ENCODE peak calls at places on chromosome 4, in ten cellular contexts. C, U, H, L, N, P, A, X, Q and R are unnamed samples.
A peak's percentile ranks its signal among the peaks of the same experiment; 100 is the strongest.

GRCh38 chr4:118296739-118297138 is 56.1 kb downstream of the PRSS12 start:
- DNase-seq in U (no peak), Q (no peak), N (no peak), C (no peak), P (no peak), H (no peak), A (no peak), X (no peak), L (no peak), R (no peak)

GRCh38 chr4:161403781-161404180 is 760.0 kb downstream of the FSTL5 start:
- DNase-seq in N (no peak), L (no peak), A (no peak), H (no peak), C (peak; percentile 6), P (no peak), U (no peak), X (no peak), Q (no peak), R (no peak)

GRCh38 chr4:14650127-14650526 is 352.2 kb upstream of the CPEB2 start:
- DNase-seq in H (peak; percentile 49), Q (no peak), X (no peak), C (peak; percentile 38), U (peak; percentile 10), P (no peak), L (no peak), A (no peak), N (peak; percentile 5), R (no peak)

GRCh38 chr4:169060396-169061081 is 50.5 kb upstream of the CBR4 start:
- DNase-seq in N (peak; percentile 11), P (no peak), A (no peak), Q (no peak), H (peak; percentile 31), U (peak; percentile 28), L (peak; percentile 54), C (no peak), X (no peak), R (no peak)

GRCh38 chr4:39037491-39037825 is 5.2 kb upstream of the TMEM156 start:
- DNase-seq in P (peak; percentile 50), C (peak; percentile 68), A (no peak), X (peak; percentile 29), N (peak; percentile 40), U (no peak), L (no peak), Q (no peak), H (peak; percentile 75), R (no peak)

GRCh38 chr4:153789741-153790651 is 1.1 kb upstream of the SFRP2 start:
- DNase-seq in U (peak; percentile 76), A (no peak), X (peak; percentile 97), Q (no peak), L (no peak), N (no peak), H (no peak), C (no peak), P (peak; percentile 88), R (no peak)

GRCh38 chr4:158814636-158815035 is 45.8 kb downstream of the FNIP2 start:
- DNase-seq in P (no peak), C (peak; percentile 79), U (peak; percentile 26), H (peak; percentile 84), X (no peak), L (no peak), Q (no peak), N (peak; percentile 60), A (no peak), R (no peak)

GRCh38 chr4:146165840-146166239 is 9.7 kb upstream of the LSM6 start:
- DNase-seq in C (peak; percentile 67), A (no peak), U (peak; percentile 69), Q (no peak), P (no peak), N (peak; percentile 79), L (no peak), X (no peak), H (peak; percentile 83), R (no peak)

GRCh38 chr4:142600952-142601351 is 245.1 kb downstream of the INPP4B start:
- DNase-seq in A (no peak), Q (no peak), H (no peak), X (no peak), C (no peak), P (no peak), N (no peak), L (no peak), U (no peak), R (no peak)

GRCh38 chr4:86755388-86755787 is 93.8 kb downstream of the SLC10A6 start:
- DNase-seq in Q (no peak), X (no peak), A (no peak), U (no peak), P (no peak), H (no peak), N (no peak), C (no peak), L (no peak), R (no peak)

GRCh38 chr4:81351653-81352455 is 119.9 kb downstream of the RASGEF1B start:
- DNase-seq in A (no peak), C (peak; percentile 84), U (peak; percentile 80), Q (peak; percentile 73), N (peak; percentile 85), X (peak; percentile 94), L (peak; percentile 51), P (peak; percentile 82), H (peak; percentile 90), R (no peak)

GRCh38 chr4:123127865-123128264 is 205.5 kb upstream of the NUDT6 start:
- DNase-seq in A (no peak), U (no peak), Q (no peak), P (no peak), L (no peak), X (no peak), C (no peak), N (peak; percentile 36), H (peak; percentile 32), R (no peak)

GRCh38 chr4:8739820-8740665 is 131.6 kb downstream of the HMX1 start:
- DNase-seq in C (no peak), N (no peak), P (no peak), X (no peak), Q (no peak), A (no peak), H (no peak), U (no peak), L (no peak), R (no peak)

DNA sequence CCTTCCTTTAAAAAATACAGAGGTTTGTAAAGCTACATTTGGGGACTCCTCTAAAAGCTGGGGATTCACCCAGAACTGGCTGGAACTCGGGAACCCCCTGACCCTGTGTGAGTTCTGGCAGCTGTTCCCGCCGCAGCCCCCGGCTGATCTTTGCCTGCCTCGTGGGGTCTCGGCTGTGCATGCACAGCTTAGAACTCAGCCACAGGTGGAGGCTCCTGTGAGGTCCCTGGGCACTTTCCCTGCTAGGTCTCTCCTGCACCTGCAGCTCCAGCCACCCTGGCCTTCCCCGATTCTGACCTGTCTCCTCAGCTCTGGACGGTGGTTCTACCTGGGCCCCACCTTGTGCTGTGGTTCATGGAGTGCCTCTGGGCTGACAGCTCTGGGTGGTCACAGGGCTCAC is 48.6 kb upstream of the HGFAC start:
- DNase-seq in H (no peak), P (no peak), C (no peak), L (no peak), U (no peak), N (no peak), Q (no peak), X (no peak), A (no peak), R (no peak)
- TF ChIP-seq CTCF in H (no peak), P (no peak), C (no peak), L (no peak), U (no peak), N (no peak), Q (no peak), X (no peak), A (no peak), R (no peak)

GRCh38 chr4:174181827-174182226 is 101.6 kb downstream of the FBXO8 start:
- DNase-seq in L (no peak), H (no peak), A (no peak), U (no peak), N (no peak), P (no peak), X (no peak), Q (no peak), C (no peak), R (no peak)
- TF ChIP-seq CTCF in L (no peak), H (no peak), A (no peak), U (no peak), N (no peak), P (no peak), X (no peak), Q (no peak), C (no peak), R (no peak)

GRCh38 chr4:47462799-47463234 is 685 bp downstream of the COMMD8 start:
- DNase-seq in H (peak; percentile 31), C (no peak), U (peak; percentile 17), P (no peak), Q (no peak), X (no peak), N (peak; percentile 8), A (no peak), L (no peak), R (no peak)

GRCh38 chr4:47465008-47465407 is 1.5 kb upstream of the COMMD8 start:
- DNase-seq in A (no peak), C (no peak), L (no peak), P (no peak), H (no peak), X (no peak), U (no peak), Q (no peak), N (peak; percentile 24), R (no peak)

GRCh38 chr4:47466061-47466785 is 2.7 kb upstream of the COMMD8 start:
- DNase-seq in N (no peak), L (no peak), U (no peak), P (no peak), H (no peak), Q (no peak), X (no peak), A (no peak), C (no peak), R (no peak)

GRCh38 chr4:47468686-47469365 is 5.3 kb upstream of the COMMD8 start:
- DNase-seq in Q (no peak), U (no peak), C (peak; percentile 32), L (no peak), A (no peak), H (peak; percentile 69), X (no peak), P (no peak), N (peak; percentile 58), R (no peak)

DNA sequence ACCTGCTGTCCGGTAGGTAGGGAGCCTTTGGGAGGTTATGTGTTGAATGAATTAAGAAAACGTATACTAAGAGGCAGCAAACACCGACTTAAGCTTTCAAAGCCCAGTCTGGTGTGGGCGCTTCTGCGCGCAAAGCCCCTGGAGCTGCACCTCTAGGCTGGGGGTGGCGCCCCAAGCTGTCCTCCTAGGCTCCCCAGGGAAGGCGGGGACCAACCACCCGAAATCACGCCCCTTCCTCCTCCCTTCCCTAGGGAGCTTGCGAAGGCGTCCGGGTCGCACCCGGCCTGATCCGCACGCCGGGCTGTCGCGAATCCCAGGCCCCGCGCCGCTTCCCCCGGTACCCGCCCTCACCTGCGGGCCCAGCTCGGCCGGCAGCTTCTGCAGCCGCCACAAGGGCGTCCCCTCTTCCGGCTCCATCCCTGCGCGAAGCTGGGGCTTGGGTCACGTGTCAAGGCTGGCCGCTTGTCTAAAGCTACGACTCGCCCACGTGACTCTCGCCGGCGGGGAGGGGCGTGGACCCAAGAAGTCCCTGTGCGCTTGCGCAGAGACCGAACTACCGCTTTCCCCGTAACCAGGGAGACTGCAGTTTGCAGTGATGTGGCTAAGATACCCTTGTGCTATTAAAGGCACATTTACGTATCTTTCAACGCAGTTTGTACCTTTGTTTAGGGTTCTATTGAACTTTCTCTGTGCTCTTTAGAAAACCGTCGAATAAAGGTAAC is at the start of gene COMMD8:
- DNase-seq in N (peak; percentile 97), X (peak; percentile 100), U (peak; percentile 94), Q (peak; percentile 99), C (peak; percentile 97), H (peak; percentile 98), L (peak; percentile 97), P (peak; percentile 99), A (peak; percentile 89), R (peak; percentile 94)
- TF ChIP-seq CTCF in N (peak; percentile 14), X (peak; percentile 6), U (no peak), Q (peak; percentile 27), C (peak; percentile 36), H (no peak), L (no peak), P (peak; percentile 46), A (peak; percentile 56), R (no peak)

GRCh38 chr4:16196482-16197393 is 29.5 kb downstream of the TAPT1 start:
- DNase-seq in H (peak; percentile 86), Q (no peak), P (peak; percentile 76), X (peak; percentile 91), U (peak; percentile 56), A (no peak), N (peak; percentile 73), C (peak; percentile 79), L (no peak), R (no peak)
- TF ChIP-seq CTCF in H (peak; percentile 59), Q (peak; percentile 46), P (peak; percentile 58), X (peak; percentile 71), U (peak; percentile 35), A (peak; percentile 56), N (peak; percentile 57), C (peak; percentile 39), L (peak; percentile 22), R (no peak)